ENCODE peak calls at places on chromosomes 3 and 15, in four cellular contexts. M is tibial artery, B is K562, V is kidney epithelial cell. A is an unnamed sample.

GRCh38 chr3:148158210-148158609 is 539.5 kb upstream of the AGTR1 start:
- DNase-seq in V (peak; percentile 4), M (peak; percentile 27), B (no peak), A (no peak)

GRCh38 chr3:55440406-55440708 is 46.7 kb downstream of the WNT5A start:
- DNase-seq in M (no peak), V (no peak), B (no peak), A (no peak)

GRCh38 chr3:72086051-72086711 is 301.2 kb upstream of the PROK2 start:
- DNase-seq in V (no peak), M (no peak), B (peak; percentile 88), A (no peak)

GRCh38 chr3:46659285-46659684 is 34.2 kb downstream of the ALS2CL start:
- DNase-seq in M (no peak), V (no peak), B (no peak), A (no peak)

GRCh38 chr3:115695081-115695480 is 71.8 kb downstream of the GAP43 start:
- DNase-seq in M (no peak), V (no peak), B (no peak), A (no peak)

GRCh38 chr15:72168131-72168825 is 29.3 kb downstream of the GRAMD2A start:
- DNase-seq in V (no peak), M (no peak), B (peak; percentile 35), A (peak; percentile 28)

GRCh38 chr3:177015881-177016280 is 181.4 kb downstream of the TBL1XR1 start:
- DNase-seq in V (no peak), M (no peak), B (no peak), A (no peak)

GRCh38 chr15:72782274-72782992 is 1.1 kb downstream of the ADPGK start:
- DNase-seq in B (peak; percentile 42), M (no peak), V (no peak), A (no peak)

GRCh38 chr3:140953028-140953960 is 11.7 kb downstream of the SLC25A36 start:
- DNase-seq in B (peak; percentile 63), M (no peak), V (peak; percentile 9), A (no peak)

GRCh38 chr15:70250208-70251201 is 152.8 kb upstream of the TLE3 start:
- DNase-seq in B (no peak), V (no peak), M (no peak), A (no peak)

GRCh38 chr3:40971191-40972168 is 227.8 kb upstream of the CTNNB1 start:
- DNase-seq in B (no peak), M (peak; percentile 89), V (peak; percentile 99), A (peak; percentile 49)

GRCh38 chr3:188832961-188833615 is 338.7 kb upstream of the TPRG1 start:
- DNase-seq in B (no peak), V (no peak), M (peak; percentile 22), A (no peak)

GRCh38 chr15:71937650-71938311 is 127.4 kb downstream of the NR2E3 start:
- DNase-seq in V (no peak), B (no peak), M (no peak), A (no peak)

GRCh38 chr3:59017617-59017984 is 32.2 kb downstream of the CFAP20DC start:
- DNase-seq in V (peak; percentile 78), B (no peak), M (no peak), A (no peak)

GRCh38 chr3:171772427-171773056 is 37.7 kb downstream of the PLD1 start:
- DNase-seq in V (no peak), B (peak; percentile 61), M (peak; percentile 59), A (no peak)

GRCh38 chr15:31254431-31255175 is 72.0 kb upstream of the KLF13 start:
- DNase-seq in V (peak; percentile 23), M (peak; percentile 71), B (no peak), A (no peak)

GRCh38 chr15:81050259-81050658 is 49.5 kb downstream of the TLNRD1 start:
- DNase-seq in M (no peak), V (no peak), B (no peak), A (no peak)

GRCh38 chr3:175187586-175187985 is 328.5 kb downstream of the NAALADL2 start:
- DNase-seq in B (no peak), M (no peak), V (no peak), A (no peak)

GRCh38 chr3:129690406-129690805 is 83.9 kb upstream of the PLXND1 start:
- DNase-seq in M (peak; percentile 28), B (peak; percentile 62), V (peak; percentile 31), A (no peak)

GRCh38 chr15:70521576-70522322 is 241.6 kb downstream of the UACA start:
- DNase-seq in V (no peak), B (no peak), M (no peak), A (no peak)

GRCh38 chr3:191356586-191357439 is 26.5 kb upstream of the UTS2B start:
- DNase-seq in V (peak; percentile 70), M (peak; percentile 37), B (no peak), A (peak; percentile 33)

GRCh38 chr15:29945943-29946591 is 123.8 kb upstream of the TJP1 start:
- DNase-seq in B (no peak), V (no peak), M (no peak), A (no peak)

GRCh38 chr15:48437178-48437577 is 105.9 kb downstream of the DUT start:
- DNase-seq in M (no peak), V (peak; percentile 26), B (no peak), A (no peak)

GRCh38 chr3:115627180-115628074 is 4.1 kb downstream of the GAP43 start:
- DNase-seq in B (no peak), V (no peak), M (no peak), A (no peak)

GRCh38 chr15:29774900-29775299 is 47.4 kb downstream of the TJP1 start:
- DNase-seq in B (no peak), V (peak; percentile 55), M (no peak), A (no peak)

GRCh38 chr15:79193157-79193948 is 89.2 kb upstream of the ANKRD34C start:
- DNase-seq in B (no peak), V (no peak), M (no peak), A (no peak)

GRCh38 chr3:194894538-194894937 is 208.9 kb downstream of the FAM43A start:
- DNase-seq in V (no peak), B (no peak), M (no peak), A (no peak)

GRCh38 chr15:79378394-79379158 is 53.6 kb upstream of the MINAR1 start:
- DNase-seq in V (no peak), B (peak; percentile 30), M (no peak), A (no peak)

GRCh38 chr15:32877201-32877600 is 159.4 kb downstream of the GREM1 start:
- DNase-seq in B (no peak), V (no peak), M (no peak), A (no peak)

GRCh38 chr15:86079491-86080266 is at the start of gene AGBL1:
- DNase-seq in V (no peak), M (no peak), B (no peak), A (no peak)

GRCh38 chr3:125496701-125497100 is 23.3 kb downstream of the SNX4 start:
- DNase-seq in V (no peak), B (peak; percentile 54), M (no peak), A (no peak)

GRCh38 chr15:22960587-22960986 is 19.6 kb downstream of the CYFIP1 start:
- DNase-seq in B (no peak), M (no peak), V (no peak), A (no peak)

GRCh38 chr3:176961916-176962315 is 235.4 kb downstream of the TBL1XR1 start:
- DNase-seq in B (no peak), M (no peak), V (peak; percentile 29), A (no peak)

GRCh38 chr3:64000446-64001055 is 22.7 kb downstream of the PSMD6 start:
- DNase-seq in M (no peak), B (no peak), V (no peak), A (no peak)

GRCh38 chr3:64003589-64003988 is 19.7 kb downstream of the PSMD6 start:
- DNase-seq in V (no peak), B (no peak), M (no peak), A (no peak)

GRCh38 chr3:63995056-63995576 is 28.2 kb downstream of the PSMD6 start:
- DNase-seq in B (no peak), M (no peak), V (no peak), A (no peak)

GRCh38 chr3:64002248-64002647 is 21.0 kb downstream of the PSMD6 start:
- DNase-seq in B (no peak), M (no peak), V (no peak), A (no peak)

DNA sequence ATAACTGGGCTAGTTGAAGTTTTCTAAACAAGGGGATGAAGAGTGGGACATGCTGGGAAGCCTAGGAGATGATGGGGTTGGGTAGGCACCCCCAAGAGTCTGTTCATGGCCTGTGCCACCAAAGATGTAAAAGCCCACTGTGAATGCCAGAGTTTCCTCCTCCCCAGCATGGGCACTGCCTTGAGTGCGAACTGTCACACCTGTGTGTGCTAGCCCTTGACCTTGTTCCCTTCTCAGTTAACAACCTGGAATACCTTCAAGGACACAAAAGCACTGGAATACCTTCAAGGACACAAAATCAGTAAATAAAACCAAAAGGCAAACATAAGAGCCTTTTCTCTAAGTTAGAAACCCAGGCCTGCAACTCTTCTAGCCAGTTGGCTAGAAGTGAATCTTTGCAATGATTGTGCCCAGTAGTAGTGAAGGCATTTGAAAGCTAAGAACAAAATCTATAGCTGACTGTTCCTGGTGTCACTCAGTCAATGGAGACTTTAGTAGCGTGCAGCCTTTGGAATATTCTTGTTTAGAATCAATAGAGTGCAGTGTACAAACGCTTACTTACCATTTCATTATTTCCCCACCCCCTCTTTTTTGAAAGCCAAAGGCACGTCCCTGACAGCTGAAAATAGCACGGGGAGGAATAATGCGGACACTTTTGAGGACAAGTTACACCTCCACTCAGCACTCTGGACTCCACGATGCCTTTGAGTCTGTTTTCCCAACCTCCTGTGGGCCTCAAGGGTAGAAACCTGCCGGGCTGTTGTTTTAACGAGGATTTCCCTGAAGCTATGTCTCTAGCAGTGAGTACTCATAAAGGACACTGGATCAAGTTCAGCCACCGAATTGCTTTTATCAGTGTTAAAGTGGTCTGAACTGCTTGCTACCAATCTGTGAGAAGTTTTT is 24.2 kb downstream of the PSMD6 start:
- DNase-seq in V (no peak), B (no peak), M (no peak), A (no peak)
- H3K36me3 ChIP-seq in V (no peaks in the 10 kb centered on the region), B (peaks cover 68% of the 10 kb centered on the region), M (peaks cover 23% of the 10 kb centered on the region), A (peaks cover 64% of the 10 kb centered on the region)

GRCh38 chr15:75468908-75469307 is 17.4 kb upstream of the SIN3A start:
- DNase-seq in V (no peak), M (no peak), B (no peak), A (no peak)
- H3K36me3 ChIP-seq in V (no peaks in the 10 kb centered on the region), M (peaks cover 33% of the 10 kb centered on the region), B (peaks cover 53% of the 10 kb centered on the region), A (peaks cover 84% of the 10 kb centered on the region)

DNA sequence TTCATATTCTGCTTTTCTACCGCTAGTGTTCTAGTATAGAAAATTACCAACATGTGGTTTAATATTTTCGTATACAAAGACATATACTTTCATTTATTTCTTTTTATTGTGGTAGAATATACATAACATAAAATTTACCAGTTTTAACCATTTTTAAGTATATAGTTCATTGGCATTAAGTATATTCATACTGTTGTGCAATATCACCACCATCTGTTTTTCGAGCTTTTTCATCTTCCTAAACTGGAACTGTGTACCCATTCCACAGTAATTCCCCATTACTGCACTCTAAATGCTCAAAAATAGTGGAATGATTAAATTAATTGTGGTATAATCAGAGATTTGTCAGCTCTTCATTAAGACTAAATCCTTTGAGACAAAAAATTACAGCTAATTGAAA is 62.9 kb downstream of the ECT2 start:
- DNase-seq in M (no peak), V (no peak), B (no peak), A (no peak)
- H3K36me3 ChIP-seq in M (no peaks in the 10 kb centered on the region), V (no peaks in the 10 kb centered on the region), B (peaks cover 52% of the 10 kb centered on the region), A (no peaks in the 10 kb centered on the region)

GRCh38 chr3:187719628-187720336 is 17.4 kb upstream of the RTP2 start:
- DNase-seq in V (no peak), M (no peak), B (no peak), A (no peak)

GRCh38 chr3:187721055-187721454 is 18.7 kb upstream of the RTP2 start:
- DNase-seq in B (no peak), V (no peak), M (no peak), A (no peak)

GRCh38 chr3:187725218-187725617 is 20.1 kb downstream of the BCL6 start:
- DNase-seq in B (no peak), M (no peak), V (no peak), A (no peak)

GRCh38 chr3:187720337-187720670 is 17.9 kb upstream of the RTP2 start:
- DNase-seq in M (no peak), V (no peak), B (no peak), A (no peak)

GRCh38 chr3:187722206-187722612 is 19.9 kb upstream of the RTP2 start:
- DNase-seq in V (no peak), M (no peak), B (no peak), A (no peak)
- H3K36me3 ChIP-seq in V (peaks cover 2% of the 10 kb centered on the region), M (peaks cover 67% of the 10 kb centered on the region), B (no peaks in the 10 kb centered on the region), A (peaks cover 68% of the 10 kb centered on the region)